ENCODE peak calls at places on chromosome 19, in six cellular contexts. W is dorsolateral prefrontal cortex, V is fibroblast of the aortic adventitia, Y is GM10248, E is HFFc6, B is IMR-90. R is an unnamed sample.

GRCh38 chr19:53140351-53140750 is 7.6 kb upstream of the ZNF415 start:
- DNase-seq in W (no peak), V (no peak), Y (no peak), E (no peak), B (no peak), R (no peak)

GRCh38 chr19:1053176-1054101 is 13.5 kb upstream of the ARHGAP45 start:
- DNase-seq in W (no peak), V (no peak), Y (no peak), E (no peak), B (no peak), R (no peak)

GRCh38 chr19:48646192-48646911 is 365 bp upstream of the CA11 start:
- DNase-seq in W (peak; percentile 93), V (peak; percentile 70), Y (peak; percentile 93), E (peak; percentile 45), B (peak; percentile 72), R (peak; percentile 92)

GRCh38 chr19:801861-802496 is 4.7 kb downstream of the PTBP1 start:
- DNase-seq in W (no peak), V (peak; percentile 67), Y (no peak), E (no peak), B (peak; percentile 44), R (no peak)

GRCh38 chr19:52648336-52648990 is 10.3 kb upstream of the ZNF83 start:
- DNase-seq in W (no peak), V (peak; percentile 70), Y (no peak), E (peak; percentile 47), B (peak; percentile 68), R (no peak)

GRCh38 chr19:15194938-15195337 is 5.9 kb downstream of the NOTCH3 start:
- DNase-seq in W (peak; percentile 64), V (peak; percentile 52), Y (no peak), E (peak; percentile 22), B (peak; percentile 59), R (no peak)

GRCh38 chr19:40474737-40475136 is 7.9 kb downstream of the SPTBN4 start:
- DNase-seq in W (no peak), V (no peak), Y (no peak), E (no peak), B (no peak), R (no peak)

GRCh38 chr19:8307400-8307964 is 676 bp downstream of the CD320 start:
- DNase-seq in W (peak; percentile 40), V (no peak), Y (no peak), E (no peak), B (no peak), R (no peak)

GRCh38 chr19:52442179-52442578 is 11.2 kb upstream of the ZNF578 start:
- DNase-seq in W (no peak), V (no peak), Y (no peak), E (no peak), B (no peak), R (no peak)

GRCh38 chr19:32268381-32268780 is 77.0 kb upstream of the ZNF507 start:
- DNase-seq in W (no peak), V (no peak), Y (no peak), E (no peak), B (no peak), R (no peak)

GRCh38 chr19:37981785-37982475 is 74.9 kb downstream of the SIPA1L3 start:
- DNase-seq in W (no peak), V (no peak), Y (no peak), E (no peak), B (peak; percentile 94), R (no peak)

GRCh38 chr19:45444318-45445041 is 20.8 kb upstream of the ERCC1 start:
- DNase-seq in W (peak; percentile 94), V (peak; percentile 64), Y (peak; percentile 92), E (peak; percentile 83), B (peak; percentile 70), R (peak; percentile 96)

DNA sequence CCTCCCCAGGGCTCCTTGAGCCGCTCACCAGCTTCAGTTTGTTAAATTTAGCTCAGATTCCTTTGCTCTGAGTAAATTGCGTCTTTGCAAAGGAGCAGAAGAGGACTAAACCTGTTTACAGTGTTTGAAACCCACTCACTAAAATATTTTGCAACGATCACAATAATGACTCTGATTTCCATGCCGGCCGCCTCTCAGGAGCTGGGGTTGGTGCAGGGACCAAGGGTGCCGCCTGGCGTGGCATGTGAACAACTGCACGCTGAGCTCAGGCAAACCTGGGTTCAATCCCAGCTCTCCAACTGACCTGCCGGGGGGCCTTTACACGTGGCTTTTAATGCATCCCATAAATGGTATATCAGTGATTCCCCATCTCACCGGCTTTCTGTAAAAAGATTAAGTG is 68.7 kb upstream of the CACNA1A start:
- DNase-seq in W (no peak), V (peak; percentile 21), Y (no peak), E (peak; percentile 7), B (peak; percentile 39), R (no peak)
- TF ChIP-seq CTCF in W (peak; percentile 32), V (peak; percentile 51), Y (peak; percentile 33), E (peak; percentile 77), B (peak; percentile 40), R (no peak)

GRCh38 chr19:33956941-33957340 is 160.3 kb downstream of the KCTD15 start:
- DNase-seq in W (no peak), V (no peak), Y (no peak), E (no peak), B (no peak), R (no peak)

GRCh38 chr19:33960566-33960965 is 163.9 kb downstream of the KCTD15 start:
- DNase-seq in W (no peak), V (no peak), Y (no peak), E (no peak), B (no peak), R (no peak)

GRCh38 chr19:33957804-33958203 is 161.1 kb downstream of the KCTD15 start:
- DNase-seq in W (no peak), V (no peak), Y (no peak), E (no peak), B (no peak), R (no peak)

GRCh38 chr19:33963514-33963913 is 166.8 kb downstream of the KCTD15 start:
- DNase-seq in W (no peak), V (no peak), Y (no peak), E (no peak), B (no peak), R (no peak)

DNA sequence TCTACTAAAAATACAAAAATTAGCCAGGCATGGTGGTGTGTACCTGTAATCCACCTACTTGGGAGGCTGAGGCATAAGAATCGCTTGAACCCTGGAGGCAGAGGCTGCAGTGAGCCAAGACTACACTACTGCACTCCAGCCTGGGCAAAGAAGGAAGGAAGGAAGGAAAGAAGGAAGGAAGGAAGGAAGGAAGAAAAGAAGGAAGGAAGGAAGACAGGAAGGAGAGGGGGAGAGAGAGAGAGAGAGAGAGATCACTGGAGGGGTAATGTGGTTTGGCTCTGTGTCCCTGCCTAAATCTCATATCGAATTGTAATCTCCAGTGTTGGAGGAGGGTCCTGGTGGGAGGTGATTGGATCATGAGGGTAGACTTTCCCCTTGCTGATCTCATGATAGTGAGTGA is 165.5 kb downstream of the KCTD15 start:
- DNase-seq in W (no peak), V (no peak), Y (no peak), E (no peak), B (no peak), R (no peak)
- TF ChIP-seq CTCF in W (no peak), V (no peak), Y (no peak), E (no peak), B (no peak), R (no peak)

GRCh38 chr19:6730941-6731670 is 6.3 kb downstream of the GPR108 start:
- DNase-seq in W (no peak), V (no peak), Y (no peak), E (no peak), B (no peak), R (no peak)

GRCh38 chr19:6731822-6732221 is 5.6 kb downstream of the GPR108 start:
- DNase-seq in W (no peak), V (no peak), Y (no peak), E (no peak), B (no peak), R (no peak)

GRCh38 chr19:6734096-6734696 is 3.2 kb downstream of the GPR108 start:
- DNase-seq in W (no peak), V (no peak), Y (no peak), E (no peak), B (no peak), R (no peak)

GRCh38 chr19:6733338-6734095 is 3.9 kb downstream of the GPR108 start:
- DNase-seq in W (no peak), V (no peak), Y (no peak), E (no peak), B (no peak), R (no peak)

DNA sequence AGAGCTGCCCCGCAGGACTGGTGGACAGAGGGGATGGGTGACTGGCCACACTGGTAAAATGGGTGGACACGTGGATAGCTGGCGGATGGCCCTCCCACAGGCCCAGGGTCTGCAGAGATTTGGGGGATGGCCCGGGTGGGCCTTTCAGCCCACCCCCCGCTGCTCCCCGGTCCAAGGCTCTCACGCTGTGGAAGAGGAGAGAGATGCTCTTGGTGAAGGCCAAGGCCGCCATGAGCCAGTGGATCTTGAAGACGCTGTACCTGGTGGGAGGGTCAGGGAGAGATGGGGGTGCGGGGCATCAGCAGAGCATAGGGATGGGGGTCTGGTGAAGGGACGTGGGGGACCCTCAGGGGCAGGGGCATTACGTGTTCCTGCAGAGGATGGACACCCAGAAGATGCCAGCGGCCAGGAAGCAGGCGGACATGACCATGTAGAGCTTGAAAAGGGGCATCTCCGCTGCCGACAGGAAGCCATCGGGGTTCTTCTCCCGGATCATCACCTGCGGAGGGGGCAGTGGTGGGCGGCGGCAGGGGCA is 4.5 kb downstream of the GPR108 start:
- DNase-seq in W (no peak), V (no peak), Y (no peak), E (no peak), B (no peak), R (no peak)
- TF ChIP-seq CTCF in W (no peak), V (no peak), Y (no peak), E (no peak), B (no peak), R (no peak)

GRCh38 chr19:10195199-10195519 is 406 bp upstream of the DNMT1 start:
- DNase-seq in W (no peak), V (no peak), Y (no peak), E (no peak), B (no peak), R (no peak)
- TF ChIP-seq CTCF in W (no peak), V (no peak), Y (no peak), E (no peak), B (no peak), R (no peak)

GRCh38 chr19:17915940-17916593 is 16.7 kb upstream of the CCDC124 start:
- DNase-seq in W (no peak), V (no peak), Y (no peak), E (no peak), B (no peak), R (no peak)
- TF ChIP-seq CTCF in W (no peak), V (no peak), Y (no peak), E (no peak), B (no peak), R (no peak)

GRCh38 chr19:4507804-4508203 is 10.5 kb downstream of the PLIN4 start:
- DNase-seq in W (no peak), V (no peak), Y (no peak), E (no peak), B (no peak), R (no peak)
- TF ChIP-seq CTCF in W (no peak), V (no peak), Y (no peak), E (no peak), B (no peak), R (no peak)